ENCODE peak calls at places on chromosomes 1 and 21, in eight cellular contexts. W, X, F, M, G, O, D and Q are unnamed samples.

GRCh38 chr1:116769561-116769977 is 15.3 kb downstream of the CD2 start:
- DNase-seq in W (no peak), X (peak; percentile 69), F (no peak), M (peak; percentile 57), G (no peak), O (no peak), D (peak; percentile 73), Q (no peak)

GRCh38 chr1:186617860-186618780 is 62.1 kb downstream of the PTGS2 start:
- DNase-seq in W (peak; percentile 58), X (peak; percentile 8), F (peak; percentile 45), M (peak; percentile 88), G (no peak), O (no peak), D (peak; percentile 18), Q (no peak)

GRCh38 chr1:38733761-38734160 is 125.8 kb downstream of the RRAGC start:
- DNase-seq in W (no peak), X (no peak), F (no peak), M (no peak), G (no peak), O (no peak), D (no peak), Q (no peak)

GRCh38 chr1:240126821-240127220 is 35.1 kb downstream of the FMN2 start:
- DNase-seq in W (no peak), X (no peak), F (no peak), M (no peak), G (no peak), O (no peak), D (no peak), Q (no peak)

GRCh38 chr1:151535326-151536271 is 4.5 kb upstream of the TUFT1 start:
- DNase-seq in W (no peak), X (no peak), F (no peak), M (peak; percentile 49), G (no peak), O (no peak), D (no peak), Q (no peak)

GRCh38 chr1:30381266-30381665 is 342.1 kb downstream of the MATN1 start:
- DNase-seq in W (no peak), X (no peak), F (no peak), M (no peak), G (no peak), O (no peak), D (no peak), Q (no peak)

GRCh38 chr1:54736685-54737084 is 21.0 kb downstream of the TTC4 start:
- DNase-seq in W (no peak), X (no peak), F (no peak), M (no peak), G (no peak), O (no peak), D (no peak), Q (no peak)

GRCh38 chr21:22728091-22728490 is 1729.9 kb downstream of the NCAM2 start:
- DNase-seq in W (no peak), X (no peak), F (no peak), M (no peak), G (no peak), O (no peak), D (no peak), Q (no peak)

GRCh38 chr1:119483441-119484200 is 23.4 kb upstream of the HSD3B1 start:
- DNase-seq in W (no peak), X (no peak), F (no peak), M (no peak), G (no peak), O (no peak), D (no peak), Q (no peak)

DNA sequence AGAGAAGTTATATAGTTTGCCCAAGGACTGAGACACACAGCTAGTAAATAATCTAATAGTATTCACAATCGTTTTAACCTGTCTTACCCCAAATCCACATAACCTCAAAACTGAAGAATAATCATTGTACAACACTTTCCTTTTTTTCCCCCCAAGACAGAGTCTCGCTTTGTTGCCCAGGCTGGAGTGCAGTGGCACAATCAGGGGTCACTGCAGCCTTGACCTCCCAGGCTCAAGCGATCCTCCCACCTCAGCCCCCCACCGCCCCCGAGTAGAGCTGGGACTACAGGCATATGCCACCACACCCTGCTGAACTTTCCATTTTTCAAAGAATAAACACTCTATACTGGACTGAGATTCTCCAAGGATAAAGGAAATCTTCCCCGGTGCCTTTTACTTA is 28.7 kb upstream of the NBL1 start:
- DNase-seq in W (no peak), X (no peak), F (no peak), M (no peak), G (no peak), O (no peak), D (no peak), Q (no peak)
- TF ChIP-seq CTCF in W (no peak), X (no peak), F (no peak), M (no peak), G (no peak), O (no peak), D (no peak), Q (no peak)

GRCh38 chr1:110462964-110463363 is 12.0 kb downstream of the PROK1 start:
- DNase-seq in W (no peak), X (no peak), F (no peak), M (no peak), G (no peak), O (no peak), D (no peak), Q (no peak)
- TF ChIP-seq CTCF in W (no peak), X (no peak), F (no peak), M (peak; percentile 4), G (no peak), O (no peak), D (no peak), Q (no peak)

DNA sequence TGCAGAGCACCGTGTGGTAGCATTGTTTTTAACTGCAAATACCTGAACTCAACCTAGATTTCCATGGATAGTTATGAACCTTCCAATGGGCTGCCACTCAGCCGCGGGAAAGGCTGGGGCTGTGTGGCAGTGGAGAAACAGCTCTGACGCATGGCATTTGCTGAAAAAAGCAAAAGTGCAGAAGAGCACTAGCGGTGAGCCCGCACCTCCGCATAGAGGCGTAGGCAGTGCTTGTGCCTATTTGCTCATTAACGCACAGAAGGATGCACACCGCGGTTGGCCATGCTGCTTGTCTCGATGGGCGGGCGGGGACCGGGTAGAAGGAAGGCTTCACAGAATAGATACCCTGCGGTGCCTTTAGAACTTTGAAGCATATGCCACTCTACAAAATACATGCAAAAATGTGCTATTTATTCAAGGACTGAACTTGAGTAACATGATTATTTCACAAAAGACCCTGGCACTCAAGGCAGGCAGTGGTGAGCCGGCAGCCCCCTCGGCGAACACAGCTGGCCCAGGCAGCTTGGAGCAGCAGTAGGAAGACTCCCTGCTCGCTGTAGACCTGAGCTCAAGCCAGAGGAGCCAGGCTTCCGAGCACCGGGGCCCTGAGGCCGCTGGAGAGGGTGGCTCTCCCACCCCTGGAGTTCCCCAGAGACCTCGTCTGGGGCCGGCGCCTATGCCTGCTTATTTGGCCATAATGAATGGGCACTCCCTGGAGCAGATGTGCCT is 71.6 kb downstream of the SIK1 start:
- DNase-seq in W (no peak), X (no peak), F (no peak), M (no peak), G (no peak), O (no peak), D (no peak), Q (no peak)
- TF ChIP-seq CTCF in W (no peak), X (no peak), F (no peak), M (no peak), G (no peak), O (no peak), D (no peak), Q (no peak)

DNA sequence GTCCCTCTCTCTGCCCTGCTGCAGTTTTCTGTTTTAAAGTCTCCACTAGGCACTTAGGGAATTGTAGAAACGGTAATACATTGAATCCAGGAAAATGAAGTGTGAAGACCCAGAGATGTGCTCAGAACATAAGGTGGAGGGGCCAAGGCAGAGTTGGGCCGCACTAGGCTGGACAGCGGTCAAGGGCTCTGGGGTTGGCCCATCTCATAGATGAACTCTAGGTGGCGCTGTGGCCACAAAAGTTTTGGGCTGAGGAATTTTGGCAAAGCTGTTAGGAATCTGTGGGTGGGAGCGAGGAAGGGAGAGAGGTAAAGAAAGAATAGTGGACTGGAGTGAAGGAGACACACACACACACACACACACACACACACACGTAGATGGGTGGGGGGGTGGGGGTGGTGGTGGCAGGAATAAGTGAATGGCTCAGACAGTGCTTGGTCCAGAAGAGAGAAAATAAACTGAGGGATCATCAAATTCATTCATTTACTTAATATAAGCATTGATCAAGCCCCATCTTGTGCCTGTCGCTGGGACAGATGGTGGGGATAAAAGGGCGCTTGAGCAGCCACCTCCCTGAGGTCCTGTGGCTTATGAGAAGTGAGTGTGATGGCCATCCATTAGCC is 258.5 kb downstream of the TRABD2B start:
- DNase-seq in W (peak; percentile 59), X (no peak), F (peak; percentile 31), M (peak; percentile 53), G (peak; percentile 59), O (no peak), D (no peak), Q (no peak)
- TF ChIP-seq CTCF in W (peak; percentile 68), X (no peak), F (peak; percentile 82), M (peak; percentile 76), G (peak; percentile 81), O (no peak), D (no peak), Q (no peak)

DNA sequence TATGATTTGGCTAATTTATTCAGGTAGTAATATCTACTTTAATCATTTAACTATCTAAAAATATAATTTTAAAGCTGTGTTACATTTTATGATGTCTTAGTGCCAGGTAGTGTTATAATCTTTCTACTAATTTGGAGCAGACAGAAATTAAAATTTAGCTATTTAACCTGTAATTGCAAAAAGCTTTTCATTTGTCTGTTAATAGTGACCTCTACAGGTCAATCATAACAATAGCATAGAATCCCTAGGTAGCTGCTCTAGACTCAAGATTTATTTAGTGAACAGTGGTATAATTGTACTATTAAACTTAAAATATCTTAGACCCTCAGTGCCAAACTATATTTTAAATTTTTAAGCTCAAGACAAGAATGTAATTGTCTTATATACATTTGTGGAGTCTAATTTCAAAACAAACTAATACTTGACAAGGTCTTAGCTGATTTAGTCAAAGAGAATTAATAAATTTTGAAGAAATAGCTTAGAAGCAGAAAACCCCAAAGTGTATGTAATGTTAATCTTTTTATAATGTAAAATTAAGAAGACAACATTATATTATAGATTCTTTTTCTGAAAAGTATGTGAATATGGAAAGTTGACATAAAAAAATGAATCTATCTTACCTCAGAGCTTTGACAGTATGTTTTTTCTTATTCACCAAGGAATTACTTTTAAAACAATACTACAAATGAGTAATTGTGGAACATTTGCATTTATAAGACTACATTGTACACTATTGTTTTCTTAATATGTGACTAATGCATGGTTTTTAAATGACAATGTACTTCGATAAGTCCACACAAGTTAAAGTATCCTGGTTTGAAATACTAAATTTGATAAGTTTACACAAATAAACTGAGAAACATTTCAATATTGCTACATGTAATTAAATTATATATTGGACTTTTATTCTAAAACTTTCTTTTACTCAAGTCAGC is 64.1 kb upstream of the RNPC3 start:
- DNase-seq in W (no peak), X (no peak), F (no peak), M (peak; percentile 65), G (no peak), O (no peak), D (no peak), Q (no peak)
- TF ChIP-seq CTCF in W (peak; percentile 25), X (peak; percentile 58), F (peak; percentile 61), M (peak; percentile 46), G (peak; percentile 79), O (no peak), D (peak; percentile 34), Q (no peak)